ENCODE peak calls at places on chromosomes 12 and 14, in six cellular contexts. One of them, this sample, is unnamed.

GRCh38 chr12:115273446-115273845 is 589.5 kb upstream of the TBX3 start:
- DNase-seq in upper lobe of right lung: no peak
- DNase-seq in neural progenitor cell: no peak
- DNase-seq in CD4-positive, alpha-beta T cell: no peak
- DNase-seq in thyroid gland: no peak
- DNase-seq in tibial nerve: no peak
- DNase-seq in this sample: no peak

GRCh38 chr14:61479746-61480502 is 158.5 kb downstream of the PRKCH start:
- DNase-seq in upper lobe of right lung: no peak
- DNase-seq in neural progenitor cell: no peak
- DNase-seq in thyroid gland: no peak
- DNase-seq in CD4-positive, alpha-beta T cell: no peak
- DNase-seq in tibial nerve: no peak
- DNase-seq in this sample: no peak

GRCh38 chr12:112188130-112188830 is 62.9 kb downstream of the TRAFD1 start:
- DNase-seq in thyroid gland: no peak
- DNase-seq in tibial nerve: no peak
- DNase-seq in neural progenitor cell: no peak
- DNase-seq in CD4-positive, alpha-beta T cell: no peak
- DNase-seq in upper lobe of right lung: no peak
- DNase-seq in this sample: peak; percentile 85

GRCh38 chr12:120992989-120993388 is 14.6 kb downstream of the HNF1A start:
- DNase-seq in tibial nerve: no peak
- DNase-seq in thyroid gland: no peak
- DNase-seq in neural progenitor cell: no peak
- DNase-seq in CD4-positive, alpha-beta T cell: no peak
- DNase-seq in upper lobe of right lung: no peak
- DNase-seq in this sample: no peak

GRCh38 chr12:82027612-82028011 is 268.5 kb upstream of the PPFIA2 start:
- DNase-seq in upper lobe of right lung: no peak
- DNase-seq in thyroid gland: no peak
- DNase-seq in CD4-positive, alpha-beta T cell: no peak
- DNase-seq in neural progenitor cell: no peak
- DNase-seq in tibial nerve: no peak
- DNase-seq in this sample: no peak

GRCh38 chr14:21711360-21711961 is 37.8 kb upstream of the OR4E1 start:
- DNase-seq in upper lobe of right lung: no peak
- DNase-seq in neural progenitor cell: peak; percentile 45
- DNase-seq in CD4-positive, alpha-beta T cell: no peak
- DNase-seq in thyroid gland: peak; percentile 4
- DNase-seq in tibial nerve: no peak
- DNase-seq in this sample: no peak

GRCh38 chr12:85588221-85588620 is 248.0 kb downstream of the RASSF9 start:
- DNase-seq in tibial nerve: no peak
- DNase-seq in neural progenitor cell: no peak
- DNase-seq in upper lobe of right lung: no peak
- DNase-seq in CD4-positive, alpha-beta T cell: no peak
- DNase-seq in thyroid gland: no peak
- DNase-seq in this sample: no peak

GRCh38 chr14:51395361-51395849 is 155.4 kb downstream of the TMX1 start:
- DNase-seq in thyroid gland: peak; percentile 29
- DNase-seq in upper lobe of right lung: no peak
- DNase-seq in CD4-positive, alpha-beta T cell: no peak
- DNase-seq in tibial nerve: peak; percentile 56
- DNase-seq in neural progenitor cell: peak; percentile 37
- DNase-seq in this sample: peak; percentile 95

GRCh38 chr12:103498990-103499389 is 3.2 kb upstream of the C12orf42 start:
- DNase-seq in CD4-positive, alpha-beta T cell: no peak
- DNase-seq in upper lobe of right lung: no peak
- DNase-seq in neural progenitor cell: no peak
- DNase-seq in thyroid gland: no peak
- DNase-seq in tibial nerve: no peak
- DNase-seq in this sample: no peak

GRCh38 chr12:117032593-117033381 is 66.4 kb downstream of the TESC start:
- DNase-seq in upper lobe of right lung: no peak
- DNase-seq in thyroid gland: peak; percentile 3
- DNase-seq in tibial nerve: no peak
- DNase-seq in neural progenitor cell: peak; percentile 45
- DNase-seq in CD4-positive, alpha-beta T cell: no peak
- DNase-seq in this sample: no peak

GRCh38 chr14:67517083-67517482 is 16.0 kb upstream of the PLEKHH1 start:
- DNase-seq in CD4-positive, alpha-beta T cell: no peak
- DNase-seq in thyroid gland: peak; percentile 52
- DNase-seq in tibial nerve: no peak
- DNase-seq in neural progenitor cell: peak; percentile 74
- DNase-seq in upper lobe of right lung: no peak
- DNase-seq in this sample: peak; percentile 58

GRCh38 chr12:76878045-76878898 is 547 bp downstream of the CSRP2 start:
- DNase-seq in upper lobe of right lung: no peak
- DNase-seq in tibial nerve: no peak
- DNase-seq in CD4-positive, alpha-beta T cell: no peak
- DNase-seq in thyroid gland: peak; percentile 64
- DNase-seq in neural progenitor cell: peak; percentile 82
- DNase-seq in this sample: peak; percentile 57

GRCh38 chr12:105120551-105120950 is 13.0 kb downstream of the WASHC4 start:
- DNase-seq in neural progenitor cell: no peak
- DNase-seq in thyroid gland: no peak
- DNase-seq in CD4-positive, alpha-beta T cell: no peak
- DNase-seq in upper lobe of right lung: no peak
- DNase-seq in tibial nerve: no peak
- DNase-seq in this sample: no peak

GRCh38 chr14:69716483-69717187 is 50.3 kb upstream of the SRSF5 start:
- DNase-seq in tibial nerve: no peak
- DNase-seq in CD4-positive, alpha-beta T cell: no peak
- DNase-seq in upper lobe of right lung: no peak
- DNase-seq in thyroid gland: no peak
- DNase-seq in neural progenitor cell: no peak
- DNase-seq in this sample: no peak

GRCh38 chr14:99873653-99874052 is 80.4 kb downstream of the EML1 start:
- DNase-seq in upper lobe of right lung: no peak
- DNase-seq in CD4-positive, alpha-beta T cell: no peak
- DNase-seq in thyroid gland: no peak
- DNase-seq in tibial nerve: no peak
- DNase-seq in neural progenitor cell: no peak
- DNase-seq in this sample: no peak

DNA sequence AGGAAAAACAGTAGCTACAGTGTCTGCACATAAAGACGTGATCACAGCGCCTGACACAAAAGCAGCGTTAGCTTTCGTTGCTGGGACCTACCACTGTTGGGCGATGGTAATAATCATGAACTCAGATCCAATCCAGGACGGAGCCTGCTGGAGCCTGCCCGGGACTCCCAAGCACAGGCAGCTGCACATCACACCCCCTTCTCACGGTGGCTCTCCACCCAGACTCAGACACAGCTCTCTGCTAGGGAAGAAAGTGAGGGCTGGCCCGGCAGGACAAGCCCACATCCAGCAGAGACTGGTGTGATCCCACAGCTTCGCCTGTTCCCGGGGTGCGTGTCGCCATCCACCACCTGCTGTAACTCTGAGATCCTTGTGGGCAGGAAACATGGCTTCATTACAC is 49.9 kb upstream of the FOXN3 start:
- DNase-seq in CD4-positive, alpha-beta T cell: no peak
- DNase-seq in thyroid gland: no peak
- DNase-seq in upper lobe of right lung: no peak
- DNase-seq in neural progenitor cell: no peak
- DNase-seq in tibial nerve: no peak
- DNase-seq in this sample: no peak
- H3K27ac ChIP-seq in CD4-positive, alpha-beta T cell: no peak overlapping the region
- H3K27ac ChIP-seq in thyroid gland: no peak overlapping the region
- H3K27ac ChIP-seq in upper lobe of right lung: no peak overlapping the region
- H3K27ac ChIP-seq in neural progenitor cell: no peak overlapping the region
- H3K27ac ChIP-seq in tibial nerve: no peak overlapping the region
- H3K27ac ChIP-seq in this sample: no peak overlapping the region

DNA sequence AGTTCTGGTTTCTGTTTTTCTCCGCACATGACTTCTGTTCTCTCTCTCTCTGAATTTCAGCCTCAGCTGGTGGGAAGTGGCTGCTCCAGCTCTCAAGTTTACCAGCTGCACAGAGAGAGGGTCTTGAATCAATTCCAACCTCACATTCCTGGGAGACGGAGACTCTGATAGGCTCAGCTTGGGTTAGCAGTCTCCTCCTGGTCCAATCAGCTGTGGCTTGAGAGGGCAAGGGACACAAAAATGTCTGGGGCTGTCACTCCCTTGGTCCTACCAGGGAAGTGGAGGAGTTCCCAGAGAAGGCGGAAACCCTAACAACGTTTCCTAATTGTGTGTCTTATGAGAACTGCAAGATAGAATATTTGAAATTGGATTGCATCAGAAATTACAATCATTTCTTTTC is 7.1 kb downstream of the CCDC63 start:
- DNase-seq in upper lobe of right lung: no peak
- DNase-seq in tibial nerve: no peak
- DNase-seq in neural progenitor cell: peak; percentile 49
- DNase-seq in CD4-positive, alpha-beta T cell: no peak
- DNase-seq in thyroid gland: peak; percentile 7
- DNase-seq in this sample: no peak
- TF ChIP-seq CTCF in upper lobe of right lung: no peak
- TF ChIP-seq CTCF in tibial nerve: no peak
- TF ChIP-seq CTCF in neural progenitor cell: no peak
- TF ChIP-seq CTCF in CD4-positive, alpha-beta T cell: no peak
- TF ChIP-seq CTCF in thyroid gland: no peak
- TF ChIP-seq CTCF in this sample: no peak

DNA sequence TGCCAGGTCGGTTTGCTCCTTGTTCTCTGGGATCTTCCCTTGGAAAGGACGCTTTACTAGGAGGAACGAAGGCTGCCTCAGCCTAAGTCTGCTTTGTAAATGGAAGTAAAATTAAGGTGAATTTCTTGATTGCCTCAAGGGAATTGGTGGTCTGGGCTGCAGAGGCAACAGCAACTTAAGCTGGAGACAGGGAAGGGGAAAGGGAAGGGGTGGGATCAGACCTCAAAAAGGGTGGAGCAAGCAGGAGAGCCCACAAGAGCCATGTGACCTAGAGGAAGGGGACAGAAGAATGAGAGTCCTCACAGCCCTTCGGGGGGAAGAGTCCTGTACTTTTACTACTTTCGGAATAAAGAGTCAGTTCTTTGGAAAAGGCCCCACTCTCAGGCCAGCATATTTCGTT is 147.9 kb downstream of the PPM1H start:
- DNase-seq in tibial nerve: no peak
- DNase-seq in thyroid gland: no peak
- DNase-seq in CD4-positive, alpha-beta T cell: no peak
- DNase-seq in neural progenitor cell: no peak
- DNase-seq in upper lobe of right lung: no peak
- DNase-seq in this sample: no peak
- H3K27ac ChIP-seq in tibial nerve: no peak overlapping the region
- H3K27ac ChIP-seq in thyroid gland: no peak overlapping the region
- H3K27ac ChIP-seq in CD4-positive, alpha-beta T cell: no peak overlapping the region
- H3K27ac ChIP-seq in neural progenitor cell: no peak overlapping the region
- H3K27ac ChIP-seq in upper lobe of right lung: no peak overlapping the region
- H3K27ac ChIP-seq in this sample: no peak overlapping the region

DNA sequence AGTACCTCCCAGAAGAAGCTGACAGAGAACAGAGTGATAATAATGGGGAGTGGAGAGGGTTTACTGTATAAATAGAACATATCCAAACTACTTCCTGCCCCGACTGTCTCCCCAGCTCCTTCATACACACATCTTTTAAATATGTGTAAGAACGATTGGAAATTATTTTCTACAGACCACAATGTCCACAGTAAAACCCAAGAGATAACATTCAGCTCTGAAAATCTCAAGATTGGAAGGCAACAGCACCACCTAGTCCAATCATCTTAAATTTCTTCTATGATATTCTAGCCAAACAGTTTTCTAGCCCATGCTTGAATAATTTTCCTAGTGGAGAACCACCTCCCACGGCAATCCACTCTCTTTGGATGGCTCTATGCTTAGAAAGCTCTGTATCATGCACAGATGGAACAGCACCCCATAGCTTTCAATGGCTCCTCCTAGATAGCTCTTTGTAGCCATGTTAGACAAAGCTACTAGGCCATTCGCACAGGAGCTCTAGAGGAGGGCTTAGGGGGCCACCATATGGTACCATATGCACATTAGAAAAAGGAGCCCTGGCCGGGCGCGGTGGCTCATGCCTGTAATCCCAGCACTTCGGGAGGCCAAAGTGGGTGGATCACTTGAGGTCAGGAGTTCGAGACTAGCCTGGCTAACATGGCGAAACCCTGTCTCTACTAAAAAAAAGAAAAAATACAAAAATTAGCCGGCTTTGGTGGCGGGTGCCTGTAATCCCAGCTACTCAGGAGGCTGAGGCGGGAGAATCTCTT is 18.1 kb downstream of the VDR start:
- DNase-seq in tibial nerve: no peak
- DNase-seq in thyroid gland: no peak
- DNase-seq in upper lobe of right lung: no peak
- DNase-seq in CD4-positive, alpha-beta T cell: no peak
- DNase-seq in neural progenitor cell: no peak
- DNase-seq in this sample: peak; percentile 53
- TF ChIP-seq CTCF in tibial nerve: no peak
- TF ChIP-seq CTCF in thyroid gland: no peak
- TF ChIP-seq CTCF in upper lobe of right lung: no peak
- TF ChIP-seq CTCF in CD4-positive, alpha-beta T cell: no peak
- TF ChIP-seq CTCF in neural progenitor cell: no peak
- TF ChIP-seq CTCF in this sample: no peak

DNA sequence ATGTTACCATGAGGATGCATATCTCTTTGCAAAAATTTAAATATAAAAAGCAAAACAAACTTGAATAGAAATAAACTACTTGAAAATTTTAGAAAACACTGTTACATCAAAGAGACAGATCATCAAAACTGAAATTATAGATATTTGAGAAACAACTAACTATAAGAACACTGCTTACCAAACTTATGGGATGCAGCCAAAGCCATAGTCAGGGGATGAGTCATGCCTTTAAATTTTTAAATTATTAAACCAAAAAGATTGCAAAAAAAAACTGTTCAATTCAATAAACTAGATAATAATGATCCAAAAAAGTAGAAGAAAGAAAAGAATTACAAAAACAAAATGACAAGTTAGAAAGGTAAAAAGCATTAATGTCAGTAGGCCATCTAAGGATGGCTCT is 7.5 kb downstream of the BDKRB2 start:
- DNase-seq in upper lobe of right lung: no peak
- DNase-seq in neural progenitor cell: no peak
- DNase-seq in CD4-positive, alpha-beta T cell: no peak
- DNase-seq in thyroid gland: no peak
- DNase-seq in tibial nerve: no peak
- DNase-seq in this sample: no peak
- H3K27ac ChIP-seq in upper lobe of right lung: no peak overlapping the region
- H3K27ac ChIP-seq in neural progenitor cell: no peak overlapping the region
- H3K27ac ChIP-seq in CD4-positive, alpha-beta T cell: no peak overlapping the region
- H3K27ac ChIP-seq in thyroid gland: no peak overlapping the region
- H3K27ac ChIP-seq in tibial nerve: no peak overlapping the region
- H3K27ac ChIP-seq in this sample: no peak overlapping the region

This sample was measured in WERI-Rb-1.